ENCODE peak calls at places on chromosome 12, in seven cellular contexts. W, M, K, N, V, P and S are unnamed samples.

GRCh38 chr12:11797317-11797913 is 147.9 kb downstream of the ETV6 start:
- DNase-seq in N (no peak), M (no peak), K (peak; percentile 15), V (no peak), P (no peak), W (no peak), S (no peak)

GRCh38 chr12:25615119-25615518 is 62.0 kb upstream of the LMNTD1 start:
- DNase-seq in V (no peak), P (no peak), K (peak; percentile 98), N (no peak), M (no peak), W (no peak), S (no peak)

GRCh38 chr12:76300297-76300665 is 47.9 kb downstream of the BBS10 start:
- DNase-seq in P (no peak), M (no peak), N (no peak), V (no peak), W (no peak), K (no peak), S (no peak)

GRCh38 chr12:47768323-47768811 is 4.7 kb upstream of the SLC48A1 start:
- DNase-seq in W (no peak), N (no peak), V (no peak), P (no peak), K (no peak), M (peak; percentile 62), S (no peak)

GRCh38 chr12:23887055-23887835 is 62.2 kb downstream of the SOX5 start:
- DNase-seq in W (no peak), M (no peak), K (peak; percentile 7), N (no peak), V (no peak), P (no peak), S (no peak)

GRCh38 chr12:75837700-75838099 is 193.9 kb downstream of the PHLDA1 start:
- DNase-seq in N (no peak), W (no peak), P (no peak), V (no peak), M (no peak), K (no peak), S (no peak)

GRCh38 chr12:2682301-2683282 is 112.2 kb upstream of the FKBP4 start:
- DNase-seq in V (peak; percentile 55), W (peak; percentile 35), M (peak; percentile 70), K (peak; percentile 54), N (peak; percentile 74), P (peak; percentile 64), S (no peak)

GRCh38 chr12:81088221-81088620 is 10.3 kb downstream of the ACSS3 start:
- DNase-seq in W (no peak), V (no peak), M (no peak), K (no peak), N (no peak), P (no peak), S (no peak)

GRCh38 chr12:120085920-120086319 is 30.6 kb downstream of the RAB35 start:
- DNase-seq in W (no peak), V (peak; percentile 27), K (no peak), P (no peak), M (peak; percentile 67), N (no peak), S (no peak)

GRCh38 chr12:89235189-89235993 is 116.9 kb downstream of the DUSP6 start:
- DNase-seq in N (no peak), W (no peak), V (no peak), K (no peak), P (no peak), M (no peak), S (no peak)

GRCh38 chr12:49446571-49446970 is 79.3 kb downstream of the SPATS2 start:
- DNase-seq in N (no peak), W (no peak), P (no peak), K (no peak), V (no peak), M (no peak), S (no peak)

GRCh38 chr12:46472893-46473633 is 100.5 kb upstream of the SLC38A2 start:
- DNase-seq in N (peak; percentile 57), M (no peak), P (no peak), K (peak; percentile 68), W (no peak), V (no peak), S (no peak)

GRCh38 chr12:91109148-91109564 is 2.1 kb downstream of the LUM start:
- DNase-seq in P (peak; percentile 82), W (peak; percentile 3), V (peak; percentile 54), M (peak; percentile 78), N (peak; percentile 73), K (peak; percentile 80), S (peak; percentile 13)
- TF ChIP-seq CTCF in P (peak; percentile 62), W (peak; percentile 22), V (peak; percentile 91), M (peak; percentile 78), N (peak; percentile 80), K (peak; percentile 70), S (peak; percentile 68)

GRCh38 chr12:52977195-52977594 is 28.3 kb downstream of the KRT18 start:
- DNase-seq in M (no peak), V (no peak), N (no peak), K (no peak), W (no peak), P (no peak), S (no peak)

GRCh38 chr12:52976574-52977071 is 27.7 kb downstream of the KRT18 start:
- DNase-seq in P (no peak), V (no peak), N (peak; percentile 63), K (no peak), W (no peak), M (peak; percentile 43), S (no peak)

GRCh38 chr12:52980773-52981423 is 25.4 kb upstream of the EIF4B start:
- DNase-seq in V (peak; percentile 88), W (peak; percentile 72), K (peak; percentile 89), P (peak; percentile 92), M (peak; percentile 99), N (peak; percentile 96), S (peak; percentile 85)

GRCh38 chr12:52984136-52984535 is 22.1 kb upstream of the EIF4B start:
- DNase-seq in K (no peak), P (no peak), V (no peak), W (no peak), M (no peak), N (no peak), S (no peak)

GRCh38 chr12:52980096-52980694 is 26.1 kb upstream of the EIF4B start:
- DNase-seq in V (no peak), M (no peak), W (no peak), K (no peak), N (no peak), P (no peak), S (no peak)
- TF ChIP-seq CTCF in V (no peak), M (no peak), W (no peak), K (no peak), N (no peak), P (no peak), S (no peak)

GRCh38 chr12:92735131-92735721 is 32.4 kb downstream of the PLEKHG7 start:
- DNase-seq in V (no peak), W (no peak), P (no peak), K (peak; percentile 92), N (no peak), M (peak; percentile 2), S (peak; percentile 9)
- TF ChIP-seq CTCF in V (peak; percentile 22), W (no peak), P (no peak), K (peak; percentile 20), N (no peak), M (peak; percentile 34), S (no peak)

GRCh38 chr12:41661141-41661540 is 473.0 kb downstream of the PDZRN4 start:
- DNase-seq in N (peak; percentile 23), V (no peak), W (no peak), M (no peak), P (no peak), K (no peak), S (no peak)

DNA sequence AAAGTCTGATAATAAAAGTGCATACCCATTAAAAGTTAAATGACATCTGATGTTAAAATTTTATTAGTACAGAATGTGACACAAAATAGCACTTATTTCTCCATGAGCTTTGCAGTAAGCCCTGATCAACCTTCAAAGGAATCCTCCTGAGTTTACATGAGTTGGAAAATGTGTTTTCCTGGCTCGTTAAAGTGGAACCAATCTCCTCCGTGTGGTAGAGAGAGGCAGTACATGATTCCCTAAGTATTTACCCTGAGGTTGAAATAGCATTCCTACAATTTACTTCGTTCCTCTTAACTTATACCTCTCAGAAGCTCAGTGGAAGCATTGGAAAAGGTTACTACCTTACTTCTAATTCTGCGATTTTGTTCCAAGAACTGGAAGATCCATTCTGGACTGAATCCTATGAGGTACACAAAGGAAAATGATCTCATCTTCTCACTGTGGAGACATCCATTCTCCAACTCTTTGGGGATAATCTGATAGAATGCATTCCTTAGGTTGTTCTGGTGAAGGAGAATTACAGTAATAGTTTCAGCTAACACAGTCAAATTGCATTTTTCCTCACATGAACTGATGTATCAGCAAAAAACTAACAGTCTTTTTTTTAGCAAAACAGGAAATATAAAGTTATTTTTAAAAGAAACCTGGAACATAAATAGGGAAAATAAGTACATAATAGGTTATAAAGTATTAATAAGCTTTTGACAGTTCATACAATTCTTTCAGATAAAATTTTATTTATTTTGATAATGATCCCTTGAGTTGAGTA is 475.6 kb downstream of the PDZRN4 start:
- DNase-seq in N (peak; percentile 63), M (peak; percentile 80), P (no peak), W (no peak), V (peak; percentile 12), K (peak; percentile 19), S (no peak)
- TF ChIP-seq CTCF in N (no peak), M (peak; percentile 77), P (peak; percentile 49), W (no peak), V (peak; percentile 67), K (peak; percentile 35), S (no peak)

GRCh38 chr12:45121224-45121623 is 70.3 kb upstream of the DBX2 start:
- DNase-seq in M (peak; percentile 38), N (no peak), W (no peak), V (peak; percentile 7), P (no peak), K (no peak), S (no peak)
- TF ChIP-seq CTCF in M (no peak), N (no peak), W (no peak), V (peak; percentile 52), P (no peak), K (no peak), S (no peak)

GRCh38 chr12:104681012-104681690 is 224.4 kb downstream of the CHST11 start:
- DNase-seq in V (no peak), P (no peak), K (no peak), M (no peak), W (no peak), N (no peak), S (no peak)

GRCh38 chr12:104677441-104678089 is 220.8 kb downstream of the CHST11 start:
- DNase-seq in P (no peak), K (no peak), V (no peak), M (no peak), N (no peak), W (no peak), S (no peak)

GRCh38 chr12:104682790-104683279 is 226.1 kb downstream of the CHST11 start:
- DNase-seq in W (peak; percentile 58), N (no peak), P (no peak), K (no peak), V (peak; percentile 30), M (no peak), S (peak; percentile 64)

GRCh38 chr12:104680506-104680905 is 223.8 kb downstream of the CHST11 start:
- DNase-seq in K (no peak), P (no peak), W (no peak), N (no peak), M (no peak), V (no peak), S (no peak)

GRCh38 chr12:104680070-104680469 is 223.3 kb downstream of the CHST11 start:
- DNase-seq in N (no peak), V (peak; percentile 62), W (peak; percentile 17), P (no peak), M (peak; percentile 70), K (no peak), S (peak; percentile 41)
- TF ChIP-seq CTCF in N (peak; percentile 13), V (peak; percentile 75), W (no peak), P (no peak), M (peak; percentile 80), K (peak; percentile 36), S (peak; percentile 72)